ENCODE peak calls at places on chromosome 6, in five cellular contexts. One of them, this sample, is unnamed.
A peak's percentile ranks its signal among the peaks of the same experiment; 100 is the strongest.

GRCh38 chr6:134323294-134323693 is 5.4 kb upstream of the SGK1 start:
- DNase-seq in GM12878: no peak
- DNase-seq in A549: no peak
- DNase-seq in K562: no peak
- DNase-seq in GM23338: no peak
- DNase-seq in this sample: no peak

GRCh38 chr6:135451617-135452190 is 45.8 kb downstream of the AHI1 start:
- DNase-seq in GM12878: no peak
- DNase-seq in K562: peak; percentile 31
- DNase-seq in A549: peak; percentile 32
- DNase-seq in GM23338: peak; percentile 71
- DNase-seq in this sample: peak; percentile 32

GRCh38 chr6:157768304-157768703 is 54.7 kb upstream of the SNX9 start:
- DNase-seq in K562: no peak
- DNase-seq in GM23338: no peak
- DNase-seq in A549: no peak
- DNase-seq in GM12878: peak; percentile 75
- DNase-seq in this sample: no peak

GRCh38 chr6:136470044-136470443 is 80.2 kb downstream of the MAP7 start:
- DNase-seq in GM23338: peak; percentile 34
- DNase-seq in GM12878: no peak
- DNase-seq in K562: no peak
- DNase-seq in A549: no peak
- DNase-seq in this sample: no peak

GRCh38 chr6:42236030-42236429 is 18.4 kb upstream of the MRPS10 start:
- DNase-seq in GM23338: no peak
- DNase-seq in GM12878: no peak
- DNase-seq in A549: no peak
- DNase-seq in K562: no peak
- DNase-seq in this sample: no peak

GRCh38 chr6:153231048-153231635 is 100.1 kb upstream of the RGS17 start:
- DNase-seq in K562: no peak
- DNase-seq in A549: peak; percentile 48
- DNase-seq in GM23338: peak; percentile 85
- DNase-seq in GM12878: no peak
- DNase-seq in this sample: peak; percentile 40

GRCh38 chr6:13681305-13682061 is 30.2 kb downstream of the RANBP9 start:
- DNase-seq in GM12878: peak; percentile 40
- DNase-seq in K562: no peak
- DNase-seq in A549: no peak
- DNase-seq in GM23338: no peak
- DNase-seq in this sample: no peak

GRCh38 chr6:16256781-16257180 is 18.4 kb downstream of the GMPR start:
- DNase-seq in GM23338: no peak
- DNase-seq in A549: no peak
- DNase-seq in GM12878: no peak
- DNase-seq in K562: no peak
- DNase-seq in this sample: no peak

GRCh38 chr6:111417946-111418345 is 65.1 kb downstream of the REV3L start:
- DNase-seq in K562: no peak
- DNase-seq in A549: no peak
- DNase-seq in GM12878: no peak
- DNase-seq in GM23338: no peak
- DNase-seq in this sample: no peak

GRCh38 chr6:132070356-132070755 is 119.2 kb upstream of the CCN2 start:
- DNase-seq in K562: no peak
- DNase-seq in A549: no peak
- DNase-seq in GM12878: no peak
- DNase-seq in GM23338: no peak
- DNase-seq in this sample: no peak

GRCh38 chr6:109441069-109441816 is 719 bp downstream of the SMPD2 start:
- DNase-seq in K562: peak; percentile 55
- DNase-seq in A549: peak; percentile 60
- DNase-seq in GM12878: no peak
- DNase-seq in GM23338: peak; percentile 83
- DNase-seq in this sample: peak; percentile 40

GRCh38 chr6:131331146-131331545 is 195.9 kb downstream of the AKAP7 start:
- DNase-seq in K562: no peak
- DNase-seq in GM12878: no peak
- DNase-seq in A549: no peak
- DNase-seq in GM23338: no peak
- DNase-seq in this sample: no peak

GRCh38 chr6:6806793-6807518 is 218.4 kb downstream of the LY86 start:
- DNase-seq in A549: no peak
- DNase-seq in GM23338: no peak
- DNase-seq in K562: peak; percentile 49
- DNase-seq in GM12878: no peak
- DNase-seq in this sample: no peak

GRCh38 chr6:107698146-107698545 is 126.0 kb downstream of the SCML4 start:
- DNase-seq in GM12878: no peak
- DNase-seq in GM23338: no peak
- DNase-seq in K562: no peak
- DNase-seq in A549: no peak
- DNase-seq in this sample: no peak

GRCh38 chr6:160131636-160132296 is 10.2 kb downstream of the SLC22A1 start:
- DNase-seq in GM23338: no peak
- DNase-seq in GM12878: no peak
- DNase-seq in A549: no peak
- DNase-seq in K562: no peak
- DNase-seq in this sample: no peak

GRCh38 chr6:143060354-143060805 is 309 bp upstream of the AIG1 start:
- DNase-seq in GM23338: peak; percentile 93
- DNase-seq in A549: peak; percentile 87
- DNase-seq in GM12878: peak; percentile 31
- DNase-seq in K562: no peak
- DNase-seq in this sample: peak; percentile 88

GRCh38 chr6:144310761-144311160 is 25.6 kb downstream of the UTRN start:
- DNase-seq in A549: no peak
- DNase-seq in K562: no peak
- DNase-seq in GM12878: no peak
- DNase-seq in GM23338: no peak
- DNase-seq in this sample: no peak

GRCh38 chr6:46005254-46005653 is 10.4 kb downstream of the CLIC5 start:
- DNase-seq in A549: no peak
- DNase-seq in K562: no peak
- DNase-seq in GM23338: no peak
- DNase-seq in GM12878: no peak
- DNase-seq in this sample: no peak

GRCh38 chr6:119510246-119510645 is 160.7 kb upstream of the MAN1A1 start:
- DNase-seq in GM23338: no peak
- DNase-seq in GM12878: no peak
- DNase-seq in A549: no peak
- DNase-seq in K562: peak; percentile 35
- DNase-seq in this sample: no peak

GRCh38 chr6:88380618-88381288 is 214.6 kb upstream of the CNR1 start:
- DNase-seq in A549: peak; percentile 13
- DNase-seq in GM23338: no peak
- DNase-seq in K562: no peak
- DNase-seq in GM12878: no peak
- DNase-seq in this sample: no peak

GRCh38 chr6:116217069-116217468 is 36.8 kb downstream of the TSPYL4 start:
- DNase-seq in GM12878: no peak
- DNase-seq in A549: peak; percentile 22
- DNase-seq in K562: peak; percentile 27
- DNase-seq in GM23338: peak; percentile 47
- DNase-seq in this sample: peak; percentile 56

GRCh38 chr6:98498359-98498758 is 336.0 kb upstream of the POU3F2 start:
- DNase-seq in GM12878: no peak
- DNase-seq in K562: no peak
- DNase-seq in GM23338: no peak
- DNase-seq in A549: no peak
- DNase-seq in this sample: no peak

GRCh38 chr6:47079638-47080037 is 37.5 kb upstream of the ADGRF1 start:
- DNase-seq in GM12878: no peak
- DNase-seq in K562: no peak
- DNase-seq in A549: peak; percentile 18
- DNase-seq in GM23338: peak; percentile 72
- DNase-seq in this sample: no peak
- TF ChIP-seq JUNB in GM12878: no peak
- TF ChIP-seq JUNB in K562: no peak
- TF ChIP-seq JUNB in A549: no peak
- TF ChIP-seq JUNB in GM23338: no peak
- TF ChIP-seq JUNB in this sample: no peak

GRCh38 chr6:9089724-9090123 is 654.4 kb upstream of the SLC35B3 start:
- DNase-seq in A549: no peak
- DNase-seq in GM23338: no peak
- DNase-seq in GM12878: no peak
- DNase-seq in K562: no peak
- DNase-seq in this sample: no peak
- TF ChIP-seq JUNB in A549: no peak
- TF ChIP-seq JUNB in GM23338: no peak
- TF ChIP-seq JUNB in GM12878: no peak
- TF ChIP-seq JUNB in K562: no peak
- TF ChIP-seq JUNB in this sample: no peak

DNA sequence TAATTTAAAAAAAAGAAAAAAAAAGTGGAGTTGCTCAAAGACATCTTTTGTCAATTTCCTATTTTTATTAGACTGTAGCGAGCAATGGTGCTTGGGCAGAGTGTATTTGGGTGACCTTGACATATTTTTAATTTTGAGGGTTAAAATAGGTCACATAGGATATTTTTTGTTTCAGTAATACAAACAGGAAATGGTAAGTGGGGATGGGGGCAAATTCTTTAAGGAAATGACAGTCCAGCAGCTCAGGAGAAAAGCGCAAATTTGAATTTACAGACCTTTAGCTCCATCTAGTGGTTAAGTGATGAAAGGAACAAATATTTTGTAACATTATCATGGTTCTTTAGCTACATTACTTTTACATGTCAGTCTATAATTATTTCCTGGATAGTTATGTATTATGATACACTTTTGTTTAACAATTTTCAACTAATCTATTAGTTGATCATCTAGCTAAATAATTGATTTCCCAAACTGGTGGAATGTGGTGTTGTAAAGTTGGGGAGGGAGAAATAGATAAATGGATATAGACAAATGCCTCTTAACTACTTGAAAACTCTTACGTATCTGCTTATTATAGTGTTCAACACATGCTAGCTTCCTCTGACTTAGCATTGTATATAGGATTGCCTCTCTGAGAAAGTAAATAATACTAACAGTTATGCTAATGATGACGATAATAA is 10.0 kb downstream of the CITED2 start:
- DNase-seq in A549: peak; percentile 27
- DNase-seq in GM23338: peak; percentile 83
- DNase-seq in GM12878: peak; percentile 48
- DNase-seq in K562: peak; percentile 69
- DNase-seq in this sample: no peak
- TF ChIP-seq JUNB in A549: no peak
- TF ChIP-seq JUNB in GM23338: no peak
- TF ChIP-seq JUNB in GM12878: no peak
- TF ChIP-seq JUNB in K562: no peak
- TF ChIP-seq JUNB in this sample: no peak

GRCh38 chr6:19153981-19154295 is 683.2 kb upstream of the ID4 start:
- DNase-seq in GM12878: no peak
- DNase-seq in K562: no peak
- DNase-seq in A549: no peak
- DNase-seq in GM23338: no peak
- DNase-seq in this sample: no peak

GRCh38 chr6:19153270-19153980 is 683.7 kb upstream of the ID4 start:
- DNase-seq in GM12878: no peak
- DNase-seq in GM23338: no peak
- DNase-seq in A549: no peak
- DNase-seq in K562: no peak
- DNase-seq in this sample: no peak

GRCh38 chr6:19150307-19150706 is 686.9 kb upstream of the ID4 start:
- DNase-seq in A549: no peak
- DNase-seq in GM23338: no peak
- DNase-seq in K562: no peak
- DNase-seq in GM12878: no peak
- DNase-seq in this sample: no peak
- TF ChIP-seq JUNB in A549: no peak
- TF ChIP-seq JUNB in GM23338: no peak
- TF ChIP-seq JUNB in K562: no peak
- TF ChIP-seq JUNB in GM12878: no peak
- TF ChIP-seq JUNB in this sample: no peak

GRCh38 chr6:113495521-113495920 is 361.6 kb upstream of the MARCKS start:
- DNase-seq in GM12878: no peak
- DNase-seq in K562: no peak
- DNase-seq in A549: no peak
- DNase-seq in GM23338: no peak
- DNase-seq in this sample: no peak

GRCh38 chr6:113490356-113490755 is 366.8 kb upstream of the MARCKS start:
- DNase-seq in GM12878: no peak
- DNase-seq in K562: no peak
- DNase-seq in GM23338: no peak
- DNase-seq in A549: no peak
- DNase-seq in this sample: peak; percentile 3

GRCh38 chr6:113500221-113500620 is 356.9 kb upstream of the MARCKS start:
- DNase-seq in GM12878: no peak
- DNase-seq in GM23338: no peak
- DNase-seq in A549: no peak
- DNase-seq in K562: no peak
- DNase-seq in this sample: no peak

GRCh38 chr6:113493991-113494390 is 363.2 kb upstream of the MARCKS start:
- DNase-seq in A549: no peak
- DNase-seq in GM12878: no peak
- DNase-seq in K562: no peak
- DNase-seq in GM23338: no peak
- DNase-seq in this sample: no peak

DNA sequence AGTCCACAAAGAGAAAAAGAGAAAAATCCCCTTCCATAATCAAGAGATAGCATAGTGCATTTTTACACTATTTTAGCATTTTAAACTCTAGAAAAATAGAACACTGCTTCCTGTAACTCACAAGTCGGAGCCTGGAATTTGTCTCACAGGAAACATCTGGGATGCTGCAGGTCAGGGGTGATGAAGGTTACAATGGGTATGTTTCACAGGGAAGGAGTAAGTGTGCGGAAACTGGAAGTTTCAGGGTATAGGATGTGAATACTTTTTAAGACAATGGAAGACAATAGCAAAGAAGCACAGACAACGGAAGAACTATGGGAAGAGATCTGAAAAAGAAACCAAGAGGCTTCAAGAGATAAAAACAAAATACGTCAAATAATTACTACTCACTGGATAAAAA is 361.0 kb upstream of the MARCKS start:
- DNase-seq in GM23338: no peak
- DNase-seq in A549: no peak
- DNase-seq in GM12878: no peak
- DNase-seq in K562: no peak
- DNase-seq in this sample: no peak
- TF ChIP-seq JUNB in GM23338: no peak
- TF ChIP-seq JUNB in A549: no peak
- TF ChIP-seq JUNB in GM12878: no peak
- TF ChIP-seq JUNB in K562: no peak
- TF ChIP-seq JUNB in this sample: no peak

GRCh38 chr6:43695967-43696291 is 8.3 kb upstream of the MRPS18A start:
- DNase-seq in K562: no peak
- DNase-seq in GM23338: no peak
- DNase-seq in A549: no peak
- DNase-seq in GM12878: no peak
- DNase-seq in this sample: peak; percentile 28

GRCh38 chr6:43699564-43700186 is 12.1 kb upstream of the MRPS18A start:
- DNase-seq in GM23338: no peak
- DNase-seq in A549: peak; percentile 58
- DNase-seq in K562: no peak
- DNase-seq in GM12878: no peak
- DNase-seq in this sample: peak; percentile 42

GRCh38 chr6:43689421-43689820 is 1.8 kb upstream of the MRPS18A start:
- DNase-seq in K562: no peak
- DNase-seq in A549: no peak
- DNase-seq in GM23338: no peak
- DNase-seq in GM12878: no peak
- DNase-seq in this sample: no peak

GRCh38 chr6:43698584-43699349 is 11.2 kb upstream of the MRPS18A start:
- DNase-seq in A549: peak; percentile 42
- DNase-seq in GM23338: peak; percentile 27
- DNase-seq in GM12878: no peak
- DNase-seq in K562: no peak
- DNase-seq in this sample: no peak

GRCh38 chr6:43695078-43695966 is 7.7 kb upstream of the MRPS18A start:
- DNase-seq in A549: no peak
- DNase-seq in GM23338: peak; percentile 77
- DNase-seq in K562: no peak
- DNase-seq in GM12878: no peak
- DNase-seq in this sample: no peak
- TF ChIP-seq JUNB in A549: no peak
- TF ChIP-seq JUNB in GM23338: no peak
- TF ChIP-seq JUNB in K562: no peak
- TF ChIP-seq JUNB in GM12878: no peak
- TF ChIP-seq JUNB in this sample: no peak